ENCODE peak calls at places on chromosomes 11 and 22, in four cellular contexts. One of them, this sample, is unnamed.

GRCh38 chr11:31796523-31797226 is 14.4 kb downstream of the PAX6 start:
- DNase-seq in thoracic aorta: no peak
- DNase-seq in GM12878: no peak
- DNase-seq in brain microvascular endothelial cell: no peak
- DNase-seq in this sample: no peak

GRCh38 chr22:19866665-19867009 is 12.0 kb upstream of the GNB1L start:
- DNase-seq in thoracic aorta: no peak
- DNase-seq in GM12878: no peak
- DNase-seq in brain microvascular endothelial cell: no peak
- DNase-seq in this sample: no peak

GRCh38 chr11:74905326-74905725 is 43.6 kb downstream of the XRRA1 start:
- DNase-seq in thoracic aorta: no peak
- DNase-seq in GM12878: no peak
- DNase-seq in brain microvascular endothelial cell: no peak
- DNase-seq in this sample: no peak

GRCh38 chr22:29387921-29388758 is at the start of gene AP1B1:
- DNase-seq in thoracic aorta: peak
- DNase-seq in GM12878: peak
- DNase-seq in brain microvascular endothelial cell: peak
- DNase-seq in this sample: peak

GRCh38 chr22:50299724-50300619 is 7.5 kb downstream of the PLXNB2 start:
- DNase-seq in thoracic aorta: no peak
- DNase-seq in GM12878: no peak
- DNase-seq in brain microvascular endothelial cell: no peak
- DNase-seq in this sample: no peak

GRCh38 chr22:19290400-19291217 is 910 bp downstream of the CLTCL1 start:
- DNase-seq in thoracic aorta: no peak
- DNase-seq in GM12878: no peak
- DNase-seq in brain microvascular endothelial cell: no peak
- DNase-seq in this sample: no peak

GRCh38 chr22:49614966-49615965 is 212.4 kb downstream of the BRD1 start:
- DNase-seq in thoracic aorta: no peak
- DNase-seq in GM12878: no peak
- DNase-seq in brain microvascular endothelial cell: no peak
- DNase-seq in this sample: no peak

GRCh38 chr11:17014321-17014773 is at the start of gene PLEKHA7:
- DNase-seq in thoracic aorta: no peak
- DNase-seq in GM12878: no peak
- DNase-seq in brain microvascular endothelial cell: no peak
- DNase-seq in this sample: no peak

GRCh38 chr11:15568440-15568839 is 453.7 kb downstream of the INSC start:
- DNase-seq in thoracic aorta: no peak
- DNase-seq in GM12878: no peak
- DNase-seq in brain microvascular endothelial cell: no peak
- DNase-seq in this sample: no peak

GRCh38 chr11:1168721-1169161 is 11.0 kb downstream of the MUC5AC start:
- DNase-seq in thoracic aorta: no peak
- DNase-seq in GM12878: no peak
- DNase-seq in brain microvascular endothelial cell: no peak
- DNase-seq in this sample: no peak

GRCh38 chr22:32237905-32238304 is 17.2 kb downstream of the SLC5A4 start:
- DNase-seq in thoracic aorta: no peak
- DNase-seq in GM12878: no peak
- DNase-seq in brain microvascular endothelial cell: no peak
- DNase-seq in this sample: no peak

GRCh38 chr22:50470491-50470890 is 4.3 kb downstream of the SBF1 start:
- DNase-seq in thoracic aorta: no peak
- DNase-seq in GM12878: no peak
- DNase-seq in brain microvascular endothelial cell: no peak
- DNase-seq in this sample: no peak

GRCh38 chr11:29328961-29329441 is 687.8 kb downstream of the KCNA4 start:
- DNase-seq in thoracic aorta: no peak
- DNase-seq in GM12878: no peak
- DNase-seq in brain microvascular endothelial cell: peak
- DNase-seq in this sample: peak
- TF ChIP-seq CTCF in thoracic aorta: peak
- TF ChIP-seq CTCF in GM12878: peak
- TF ChIP-seq CTCF in brain microvascular endothelial cell: peak
- TF ChIP-seq CTCF in this sample: peak

DNA sequence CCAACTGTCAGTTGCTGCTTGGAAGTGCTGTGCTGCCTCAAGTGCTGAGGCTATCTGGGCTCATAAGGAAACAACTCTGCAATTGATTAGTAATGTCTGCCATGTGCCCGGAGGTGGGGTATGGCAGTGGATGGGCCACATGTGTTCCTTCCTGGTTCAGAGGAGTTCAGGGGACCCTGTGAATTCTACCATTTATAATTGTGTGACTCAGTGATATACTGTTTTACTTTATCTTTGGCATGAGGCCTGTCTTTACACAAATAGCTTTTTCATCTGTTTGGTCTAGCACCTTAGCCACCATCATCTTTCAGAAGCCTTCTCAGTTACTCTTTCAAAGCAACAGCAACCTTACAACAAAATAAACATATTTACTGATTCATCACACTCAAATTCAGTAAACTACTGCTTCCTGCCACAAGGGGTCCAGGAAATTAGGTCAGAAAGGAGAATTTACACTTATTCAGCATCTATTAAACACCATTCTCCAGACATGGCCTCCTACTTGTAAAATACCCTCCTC is 20.9 kb downstream of the DKK3 start:
- DNase-seq in thoracic aorta: no peak
- DNase-seq in GM12878: no peak
- DNase-seq in brain microvascular endothelial cell: peak
- DNase-seq in this sample: peak
- TF ChIP-seq CTCF in thoracic aorta: peak
- TF ChIP-seq CTCF in GM12878: peak
- TF ChIP-seq CTCF in brain microvascular endothelial cell: peak
- TF ChIP-seq CTCF in this sample: peak

DNA sequence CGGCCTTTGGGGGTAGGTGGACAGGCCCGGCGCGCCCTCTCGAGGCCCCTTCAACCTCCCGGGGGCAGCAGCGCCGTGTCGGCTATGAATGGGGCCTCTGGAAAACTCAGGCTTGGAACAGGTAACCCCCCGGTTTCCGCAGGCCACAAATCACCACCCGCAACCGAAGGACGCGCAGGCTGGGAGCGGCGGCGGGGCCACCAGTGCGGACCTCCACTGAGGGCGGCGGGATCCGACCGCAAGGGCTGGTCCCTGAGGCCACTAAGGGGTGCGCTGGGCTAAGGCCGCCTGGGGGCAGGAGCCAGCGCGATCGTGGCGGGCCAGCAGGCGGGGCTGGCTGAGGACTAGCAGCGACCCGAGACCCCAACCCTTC is 695 bp upstream of the ATF4 start:
- DNase-seq in thoracic aorta: no peak
- DNase-seq in GM12878: no peak
- DNase-seq in brain microvascular endothelial cell: no peak
- DNase-seq in this sample: no peak
- TF ChIP-seq CTCF in thoracic aorta: peak
- TF ChIP-seq CTCF in GM12878: peak
- TF ChIP-seq CTCF in brain microvascular endothelial cell: peak
- TF ChIP-seq CTCF in this sample: peak

DNA sequence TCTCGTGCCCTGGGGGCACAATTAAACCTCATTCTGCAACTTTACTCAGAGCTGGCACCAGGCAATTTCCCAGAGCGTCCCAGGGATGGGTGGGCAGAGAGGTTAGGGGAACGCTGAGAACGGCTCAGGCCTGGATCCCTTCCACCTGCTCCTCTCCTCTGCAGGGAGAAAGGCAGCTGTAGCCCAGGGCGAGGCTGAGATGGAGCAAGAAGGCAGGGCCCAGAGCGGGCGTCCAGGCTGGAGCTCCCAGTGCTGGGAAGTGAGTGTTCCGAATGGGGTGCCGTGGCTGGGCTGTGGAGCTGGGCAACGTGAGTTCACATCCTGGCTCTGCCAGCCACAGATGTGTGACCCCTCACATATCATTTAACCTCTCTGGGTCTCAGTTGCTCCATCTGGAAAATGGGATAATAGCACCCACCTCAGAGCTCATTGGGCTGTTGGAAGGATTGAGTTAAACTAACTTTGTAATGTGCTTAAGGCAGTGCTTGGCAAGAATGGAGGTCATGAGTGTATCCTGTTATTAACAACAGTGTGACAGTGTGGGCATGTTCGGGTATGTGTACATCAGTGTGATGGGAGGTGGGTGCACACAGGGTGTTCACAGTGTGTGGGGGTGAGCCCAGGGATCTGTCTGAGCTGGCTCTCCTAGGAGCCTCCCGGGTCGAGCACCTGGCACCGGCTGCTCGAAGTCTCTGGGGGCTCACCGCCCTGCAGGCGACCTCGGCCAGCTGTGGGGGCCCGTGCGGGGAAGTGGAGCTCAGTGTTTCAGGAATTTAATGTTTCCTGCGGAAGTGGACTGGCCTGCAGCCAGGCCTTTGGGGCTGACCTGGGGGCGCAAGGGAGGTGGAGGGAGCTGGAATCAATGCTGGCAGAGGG is 15.6 kb downstream of the OTUB1 start:
- DNase-seq in thoracic aorta: no peak
- DNase-seq in GM12878: no peak
- DNase-seq in brain microvascular endothelial cell: no peak
- DNase-seq in this sample: peak
- TF ChIP-seq CTCF in thoracic aorta: no peak
- TF ChIP-seq CTCF in GM12878: no peak
- TF ChIP-seq CTCF in brain microvascular endothelial cell: no peak
- TF ChIP-seq CTCF in this sample: no peak

GRCh38 chr11:9095421-9095820 is 4.0 kb upstream of the SCUBE2 start:
- DNase-seq in thoracic aorta: no peak
- DNase-seq in GM12878: no peak
- DNase-seq in brain microvascular endothelial cell: no peak
- DNase-seq in this sample: no peak
- TF ChIP-seq CTCF in thoracic aorta: no peak
- TF ChIP-seq CTCF in GM12878: peak
- TF ChIP-seq CTCF in brain microvascular endothelial cell: peak
- TF ChIP-seq CTCF in this sample: peak

DNA sequence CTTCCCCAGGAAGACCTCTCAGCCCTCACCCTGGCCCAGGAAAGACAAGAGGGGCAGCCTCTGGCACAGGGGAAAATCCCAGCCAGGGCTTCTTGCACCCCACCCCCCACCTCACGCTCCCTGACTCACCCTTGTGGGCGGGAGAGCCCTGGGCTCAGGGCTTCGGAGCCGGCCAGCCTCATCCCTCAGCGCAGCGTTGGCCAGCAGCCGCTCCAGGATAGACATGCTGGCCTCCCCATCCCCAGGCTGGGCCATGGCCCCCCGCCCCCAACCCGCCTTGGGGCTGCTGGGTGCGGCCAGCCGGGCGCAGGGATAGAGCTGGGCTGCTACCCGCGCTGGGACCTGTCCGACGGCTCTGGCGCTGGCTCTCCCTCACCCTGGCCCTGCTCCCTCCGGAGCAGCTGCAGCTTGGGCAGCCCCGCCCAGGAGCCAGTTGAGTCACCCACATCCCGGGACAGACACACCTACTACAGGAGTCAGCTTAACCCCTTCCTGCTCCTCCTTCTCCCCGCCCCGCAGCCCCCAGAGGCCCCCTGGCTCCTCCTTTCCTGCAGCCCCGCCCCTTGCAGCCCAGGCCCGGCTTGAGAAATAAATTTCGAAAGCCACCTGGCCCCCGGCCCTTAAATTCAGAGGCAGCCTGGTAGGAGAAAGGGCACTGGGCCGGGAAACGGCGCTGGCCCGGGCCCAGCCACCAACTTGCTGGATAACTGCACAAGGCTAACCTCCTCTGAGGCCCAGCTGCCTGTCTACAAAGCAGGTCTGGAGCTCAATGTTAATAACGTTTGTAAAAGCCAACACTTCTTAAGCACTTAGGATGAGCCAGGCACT is 13.4 kb downstream of the TNKS1BP1 start:
- DNase-seq in thoracic aorta: peak
- DNase-seq in GM12878: peak
- DNase-seq in brain microvascular endothelial cell: peak
- DNase-seq in this sample: peak
- TF ChIP-seq CTCF in thoracic aorta: no peak
- TF ChIP-seq CTCF in GM12878: no peak
- TF ChIP-seq CTCF in brain microvascular endothelial cell: no peak
- TF ChIP-seq CTCF in this sample: no peak

GRCh38 chr11:85628771-85629341 is 463 bp downstream of the TMEM126B start:
- DNase-seq in thoracic aorta: no peak
- DNase-seq in GM12878: no peak
- DNase-seq in brain microvascular endothelial cell: no peak
- DNase-seq in this sample: no peak
- TF ChIP-seq CTCF in thoracic aorta: no peak
- TF ChIP-seq CTCF in GM12878: no peak
- TF ChIP-seq CTCF in brain microvascular endothelial cell: no peak
- TF ChIP-seq CTCF in this sample: no peak

GRCh38 chr22:37080438-37080837 is 28.9 kb downstream of the KCTD17 start:
- DNase-seq in thoracic aorta: no peak
- DNase-seq in GM12878: no peak
- DNase-seq in brain microvascular endothelial cell: no peak
- DNase-seq in this sample: no peak

GRCh38 chr22:37083914-37084313 is 25.6 kb downstream of the TMPRSS6 start:
- DNase-seq in thoracic aorta: no peak
- DNase-seq in GM12878: no peak
- DNase-seq in brain microvascular endothelial cell: no peak
- DNase-seq in this sample: no peak

GRCh38 chr22:37084385-37084784 is 25.1 kb downstream of the TMPRSS6 start:
- DNase-seq in thoracic aorta: no peak
- DNase-seq in GM12878: no peak
- DNase-seq in brain microvascular endothelial cell: no peak
- DNase-seq in this sample: no peak

GRCh38 chr22:37080838-37081237 is 28.7 kb downstream of the TMPRSS6 start:
- DNase-seq in thoracic aorta: no peak
- DNase-seq in GM12878: no peak
- DNase-seq in brain microvascular endothelial cell: no peak
- DNase-seq in this sample: no peak

DNA sequence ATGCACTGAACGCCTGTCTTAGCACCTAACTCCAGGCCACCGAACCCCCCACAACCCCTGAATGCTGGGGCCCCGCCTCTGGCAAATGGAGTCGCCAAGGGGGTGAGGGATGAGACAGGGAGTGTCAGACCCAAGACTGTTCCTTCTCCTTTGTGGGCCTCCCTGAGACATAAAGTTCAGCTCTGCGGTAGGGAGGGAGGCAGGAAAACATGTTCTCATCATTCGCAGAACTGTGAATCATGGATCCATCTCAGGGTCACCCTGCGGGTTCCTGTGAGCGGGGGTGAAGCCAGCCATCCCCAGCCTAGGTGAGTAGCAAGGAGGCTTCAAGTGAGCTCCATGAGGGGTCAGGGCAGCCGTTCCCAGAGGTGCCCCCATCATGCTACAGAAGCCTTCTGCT is 27.3 kb downstream of the TMPRSS6 start:
- DNase-seq in thoracic aorta: no peak
- DNase-seq in GM12878: no peak
- DNase-seq in brain microvascular endothelial cell: no peak
- DNase-seq in this sample: peak
- TF ChIP-seq CTCF in thoracic aorta: no peak
- TF ChIP-seq CTCF in GM12878: no peak
- TF ChIP-seq CTCF in brain microvascular endothelial cell: no peak
- TF ChIP-seq CTCF in this sample: no peak